ENCODE peak calls at places on chromosomes 7 and 10, in four cellular contexts. O is foreskin fibroblast, P is mammary epithelial cell, L is AG09309. M is an unnamed sample.

GRCh38 chr7:149774237-149775175 is 1.1 kb upstream of the ZNF467 start:
- DNase-seq in O (no peak), P (no peak), L (no peak), M (no peak)

GRCh38 chr7:22866965-22867364 is 44.3 kb upstream of the TOMM7 start:
- DNase-seq in O (peak; percentile 66), P (no peak), L (peak; percentile 80), M (no peak)

GRCh38 chr10:15123749-15124184 is 26.6 kb downstream of the RPP38 start:
- DNase-seq in O (no peak), P (peak; percentile 92), L (peak; percentile 88), M (no peak)

GRCh38 chr7:110620336-110620735 is 470.6 kb upstream of the LRRN3 start:
- DNase-seq in O (no peak), P (no peak), L (no peak), M (no peak)

GRCh38 chr7:123594813-123595241 is 6.8 kb upstream of the ASB15 start:
- DNase-seq in O (no peak), P (no peak), L (no peak), M (no peak)

GRCh38 chr7:11297764-11298163 is 324.1 kb downstream of the PHF14 start:
- DNase-seq in O (no peak), P (no peak), L (no peak), M (no peak)

GRCh38 chr7:47253650-47254080 is 328.2 kb downstream of the TNS3 start:
- DNase-seq in O (peak; percentile 70), P (peak; percentile 24), L (peak; percentile 17), M (peak; percentile 45)

GRCh38 chr7:151115121-151115835 is 29.0 kb downstream of the AGAP3 start:
- DNase-seq in O (no peak), P (peak; percentile 26), L (no peak), M (no peak)

GRCh38 chr7:100682228-100682741 is 8.7 kb downstream of the GNB2 start:
- DNase-seq in O (no peak), P (no peak), L (no peak), M (no peak)

GRCh38 chr7:121113288-121113687 is 124.8 kb downstream of the CPED1 start:
- DNase-seq in O (no peak), P (peak; percentile 70), L (no peak), M (no peak)

GRCh38 chr7:121302214-121302745 is 26.5 kb upstream of the WNT16 start:
- DNase-seq in O (peak; percentile 34), P (no peak), L (no peak), M (no peak)

GRCh38 chr7:12921751-12922345 is 234.4 kb downstream of the ARL4A start:
- DNase-seq in O (no peak), P (no peak), L (no peak), M (no peak)

GRCh38 chr7:2909043-2909442 is 64.9 kb upstream of the GNA12 start:
- DNase-seq in O (no peak), P (no peak), L (no peak), M (no peak)

GRCh38 chr7:117565226-117565625 is 85.4 kb downstream of the CFTR start:
- DNase-seq in O (no peak), P (no peak), L (no peak), M (no peak)

GRCh38 chr7:147859486-147859885 is 731.1 kb upstream of the C7orf33 start:
- DNase-seq in O (no peak), P (no peak), L (no peak), M (no peak)

GRCh38 chr10:103692421-103693069 is 162.8 kb downstream of the SH3PXD2A start:
- DNase-seq in O (no peak), P (no peak), L (no peak), M (no peak)

GRCh38 chr7:50826371-50827172 is 43.9 kb upstream of the GRB10 start:
- DNase-seq in O (peak; percentile 91), P (peak; percentile 95), L (peak; percentile 41), M (peak; percentile 79)

DNA sequence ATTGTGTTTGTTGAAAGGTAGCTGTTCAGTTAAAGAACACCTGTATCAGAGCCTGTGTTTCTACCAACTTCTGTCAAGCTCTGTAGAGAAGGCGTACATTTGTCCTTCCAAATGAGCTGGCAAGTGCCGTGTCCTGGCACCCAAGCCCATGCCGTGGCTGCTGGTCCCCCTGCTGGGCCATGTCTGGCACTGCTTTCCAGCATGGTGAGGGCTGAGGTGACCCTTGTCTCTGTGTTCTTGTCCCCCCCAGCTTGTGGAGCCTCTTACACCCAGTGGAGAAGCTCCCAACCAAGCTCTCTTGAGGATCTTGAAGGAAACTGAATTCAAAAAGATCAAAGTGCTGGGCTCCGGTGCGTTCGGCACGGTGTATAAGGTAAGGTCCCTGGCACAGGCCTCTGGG is 154.9 kb downstream of the EGFR start:
- DNase-seq in O (no peak), P (no peak), L (no peak), M (no peak)
- TF ChIP-seq CTCF in O (no peak), P (no peak), L (no peak), M (peak; percentile 25)

GRCh38 chr10:17188644-17189172 is 12.8 kb downstream of the TRDMT1 start:
- DNase-seq in O (no peak), P (no peak), L (no peak), M (no peak)
- H3K4me3 ChIP-seq in O (no peak overlapping the region), P (no peak overlapping the region), L (no peak overlapping the region), M (no peak overlapping the region)

DNA sequence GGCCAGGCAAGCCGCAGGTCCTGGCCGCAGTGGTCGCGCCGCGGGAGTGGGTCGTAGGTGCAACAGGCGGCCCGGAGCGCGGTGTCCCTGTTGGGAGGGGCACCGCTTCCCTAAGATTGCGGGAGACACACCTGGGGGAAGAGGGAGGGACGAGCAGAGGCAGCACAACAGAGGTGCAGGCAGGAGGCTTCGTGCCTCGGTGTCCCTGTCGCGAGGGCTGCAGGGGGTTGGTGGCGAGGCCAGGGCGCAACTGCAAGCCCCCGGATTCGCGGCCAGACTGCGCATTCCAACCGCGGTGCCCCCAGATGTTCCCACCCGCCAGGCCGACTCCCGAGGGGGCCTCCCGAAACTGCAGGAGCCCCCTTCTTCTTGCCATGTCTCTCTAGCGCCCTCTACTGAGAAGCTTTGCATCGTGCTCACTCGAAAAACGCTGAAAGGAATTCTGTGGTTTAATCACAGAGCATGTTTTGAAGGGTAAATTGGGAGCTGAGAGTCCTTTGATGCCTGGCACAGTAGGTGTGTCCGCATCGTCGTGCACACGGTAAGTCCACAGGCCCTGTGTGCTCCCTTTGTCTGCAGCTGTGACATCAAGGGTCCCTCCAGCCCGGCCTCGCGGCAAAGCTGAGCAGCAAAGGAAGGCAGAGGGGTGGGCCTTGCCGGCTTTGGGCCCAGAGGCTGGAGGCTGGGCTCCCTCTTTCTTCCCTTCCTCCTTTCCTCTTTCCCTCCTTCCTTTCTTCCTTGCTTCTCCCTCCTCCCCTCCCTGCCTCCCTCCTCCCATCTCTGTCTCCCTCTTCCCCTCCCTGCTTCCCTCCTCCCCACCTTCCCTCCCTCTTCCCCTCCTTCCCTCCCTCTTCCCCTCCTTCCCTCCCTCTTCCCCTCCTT is 6.2 kb upstream of the MBL2 start:
- DNase-seq in O (no peak), P (no peak), L (no peak), M (no peak)
- TF ChIP-seq CTCF in O (peak; percentile 73), P (peak; percentile 30), L (peak; percentile 90), M (peak; percentile 75)

DNA sequence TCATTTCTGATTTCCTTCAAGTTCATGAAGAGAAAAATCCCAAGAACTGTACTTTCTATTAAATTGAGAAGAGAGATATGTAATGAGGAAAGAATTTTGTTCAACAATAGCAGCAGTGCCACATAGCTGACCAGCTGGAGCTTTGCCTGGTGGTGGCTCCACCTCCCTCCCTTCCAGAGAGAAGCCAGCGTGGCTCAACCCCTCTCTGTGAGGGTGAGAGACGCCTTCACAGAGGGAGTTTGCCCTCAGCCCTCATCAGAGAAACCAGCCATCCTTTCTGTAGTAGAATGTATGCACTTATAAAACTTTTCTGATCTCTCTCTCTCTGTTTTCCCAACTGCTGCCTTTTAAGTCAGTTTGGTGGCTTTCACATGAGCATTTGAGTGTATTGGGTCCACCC is 20.5 kb upstream of the COL1A2 start:
- DNase-seq in O (peak; percentile 93), P (peak; percentile 22), L (peak; percentile 90), M (no peak)
- H3K4me3 ChIP-seq in O (peak overlapping the region; percentile 45), P (no peak overlapping the region), L (peak overlapping the region; percentile 22), M (no peak overlapping the region)